ENCODE peak calls at places on chromosomes 13 and 19, in six cellular contexts. V is neuronal stem cell; F is CD4-positive, alpha-beta T cell; T is GDM1; Y is cerebellum; Q is aorta. B is an unnamed sample.

GRCh38 chr19:16370671-16371391 is 46.2 kb downstream of the KLF2 start:
- DNase-seq in V (no peak), Y (no peak), F (no peak), T (no peak), Q (peak; percentile 31), B (peak; percentile 33)

GRCh38 chr19:52322429-52322828 is 13.6 kb upstream of the ZNF610 start:
- DNase-seq in F (no peak), V (no peak), Q (no peak), Y (no peak), T (no peak), B (no peak)

GRCh38 chr19:861756-862528 is 2.5 kb downstream of the CFD start:
- DNase-seq in T (peak; percentile 80), Q (peak; percentile 72), V (peak; percentile 43), Y (no peak), F (peak; percentile 59), B (peak; percentile 56)

GRCh38 chr13:110044521-110045200 is 258.3 kb upstream of the IRS2 start:
- DNase-seq in V (no peak), Q (no peak), T (no peak), F (no peak), Y (no peak), B (no peak)

GRCh38 chr19:19628499-19629134 is 597 bp upstream of the LPAR2 start:
- DNase-seq in T (no peak), Y (no peak), Q (no peak), V (peak; percentile 79), F (peak; percentile 33), B (peak; percentile 36)

GRCh38 chr13:99086149-99086868 is 108.4 kb upstream of the DOCK9 start:
- DNase-seq in Q (peak; percentile 68), Y (peak; percentile 79), T (no peak), F (peak; percentile 72), V (peak; percentile 51), B (peak; percentile 70)

GRCh38 chr13:113604186-113604585 is 19.6 kb downstream of the TFDP1 start:
- DNase-seq in F (no peak), Q (peak; percentile 38), V (no peak), Y (no peak), T (no peak), B (no peak)

GRCh38 chr19:11361771-11362731 is 6.8 kb downstream of the PLPPR2 start:
- DNase-seq in F (no peak), Y (no peak), Q (no peak), T (no peak), V (no peak), B (no peak)

GRCh38 chr13:109494955-109495354 is 291.4 kb downstream of the IRS2 start:
- DNase-seq in T (no peak), Y (no peak), F (no peak), Q (no peak), V (no peak), B (no peak)

GRCh38 chr19:3707868-3708206 is 347 bp upstream of the TJP3 start:
- DNase-seq in F (no peak), V (no peak), Y (no peak), Q (no peak), T (no peak), B (no peak)

GRCh38 chr19:41427647-41428480 is 690 bp upstream of the B3GNT8 start:
- DNase-seq in T (no peak), Q (no peak), V (no peak), Y (peak; percentile 35), F (peak; percentile 15), B (peak; percentile 66)

GRCh38 chr19:38736036-38736412 is 8.2 kb downstream of the CAPN12 start:
- DNase-seq in Q (peak; percentile 68), T (no peak), V (no peak), Y (no peak), F (peak; percentile 50), B (peak; percentile 63)

B was measured in effector memory CD8-positive, alpha-beta T cell.